ENCODE peak calls at places on chromosome 17, in nine cellular contexts. K is astrocyte, L is neural progenitor cell, R is H1, J is endothelial cell of umbilical vein, H is GM23338, N is mammary epithelial cell, E is fibroblast of lung, W is A673. M is an unnamed sample.

GRCh38 chr17:12068946-12069345 is 48.3 kb downstream of the MAP2K4 start:
- DNase-seq in K (peak; percentile 38), H (no peak), W (no peak), N (no peak), L (no peak), E (peak; percentile 54), R (no peak), J (no peak), M (no peak)

GRCh38 chr17:32497431-32498205 is 10.8 kb downstream of the CDK5R1 start:
- DNase-seq in K (peak; percentile 11), L (no peak), N (no peak), E (peak; percentile 41), H (peak; percentile 40), J (no peak), R (no peak), W (no peak), M (no peak)

GRCh38 chr17:40598021-40598927 is 33.0 kb upstream of the CCR7 start:
- DNase-seq in W (no peak), H (no peak), N (no peak), K (no peak), E (no peak), R (no peak), J (no peak), L (no peak), M (no peak)

GRCh38 chr17:51508048-51508447 is 247.7 kb downstream of the UTP18 start:
- DNase-seq in R (no peak), H (no peak), W (no peak), J (no peak), E (no peak), L (no peak), N (no peak), K (no peak), M (no peak)

GRCh38 chr17:31389673-31390381 is 1.6 kb upstream of the RAB11FIP4 start:
- DNase-seq in H (peak; percentile 23), W (no peak), J (no peak), E (no peak), N (no peak), L (no peak), R (no peak), K (no peak), M (no peak)

GRCh38 chr17:58324409-58325288 is 3.9 kb downstream of the TSPOAP1 start:
- DNase-seq in K (no peak), W (peak; percentile 35), E (peak; percentile 46), R (no peak), J (no peak), H (peak; percentile 74), N (no peak), L (peak; percentile 87), M (peak; percentile 83)

GRCh38 chr17:6239237-6239798 is 169.1 kb downstream of the WSCD1 start:
- DNase-seq in H (peak; percentile 21), L (no peak), W (no peak), K (no peak), R (no peak), E (no peak), J (peak; percentile 68), N (peak; percentile 63), M (no peak)

GRCh38 chr17:63928966-63929695 is 3.0 kb downstream of the CD79B start:
- DNase-seq in H (no peak), J (no peak), W (no peak), L (no peak), N (no peak), E (no peak), K (no peak), R (no peak), M (no peak)

GRCh38 chr17:16104189-16104588 is 104.6 kb downstream of the TTC19 start:
- DNase-seq in H (no peak), E (no peak), K (no peak), W (no peak), R (no peak), N (no peak), J (no peak), L (no peak), M (no peak)

GRCh38 chr17:31733326-31733725 is 125.7 kb downstream of the COPRS start:
- DNase-seq in K (no peak), J (no peak), N (no peak), W (no peak), E (no peak), H (peak; percentile 78), L (peak; percentile 59), R (no peak), M (no peak)

GRCh38 chr17:69761767-69762321 is 313.2 kb upstream of the KCNJ16 start:
- DNase-seq in W (no peak), H (peak; percentile 17), N (peak; percentile 87), K (peak; percentile 97), J (peak; percentile 86), E (peak; percentile 97), R (no peak), L (no peak), M (peak; percentile 48)

GRCh38 chr17:74752415-74752814 is 4.0 kb downstream of the NHERF1 start:
- DNase-seq in L (no peak), J (no peak), W (no peak), E (no peak), N (no peak), R (no peak), K (no peak), H (no peak), M (no peak)

GRCh38 chr17:10600551-10600950 is 51.1 kb upstream of the MYH2 start:
- DNase-seq in J (peak; percentile 16), H (no peak), R (no peak), E (no peak), L (no peak), N (no peak), W (no peak), K (no peak), M (no peak)

GRCh38 chr17:8056232-8056975 is 17.5 kb downstream of the ALOX15B start:
- DNase-seq in N (peak; percentile 85), H (no peak), K (peak; percentile 81), E (peak; percentile 86), R (no peak), W (no peak), L (no peak), J (peak; percentile 89), M (peak; percentile 74)

GRCh38 chr17:40547079-40547784 is 18.0 kb downstream of the CCR7 start:
- DNase-seq in E (no peak), K (no peak), L (no peak), N (peak; percentile 97), R (no peak), W (no peak), J (no peak), H (no peak), M (peak; percentile 2)

GRCh38 chr17:73999246-73999645 is 204.2 kb upstream of the RPL38 start:
- DNase-seq in K (no peak), E (no peak), N (no peak), L (no peak), H (no peak), W (no peak), J (no peak), R (no peak), M (no peak)

GRCh38 chr17:35089846-35090193 is 26.3 kb upstream of the RFFL start:
- DNase-seq in H (peak; percentile 72), E (peak; percentile 47), J (peak; percentile 54), R (no peak), W (no peak), N (peak; percentile 78), K (no peak), L (peak; percentile 27), M (peak; percentile 51)

GRCh38 chr17:38911081-38911730 is 14.2 kb upstream of the LASP1NB start:
- DNase-seq in W (no peak), N (no peak), H (no peak), R (no peak), L (no peak), J (no peak), E (no peak), K (no peak), M (no peak)

GRCh38 chr17:30290077-30290476 is 1.7 kb downstream of the BLMH start:
- DNase-seq in K (no peak), R (no peak), W (no peak), J (no peak), H (no peak), L (no peak), N (no peak), E (no peak), M (no peak)

GRCh38 chr17:17349724-17350106 is 46.5 kb downstream of the NT5M start:
- DNase-seq in E (no peak), W (no peak), H (no peak), N (no peak), R (no peak), L (no peak), J (no peak), K (no peak), M (no peak)

GRCh38 chr17:62653831-62654829 is 26.7 kb downstream of the MRC2 start:
- DNase-seq in J (no peak), W (no peak), H (no peak), L (peak; percentile 75), K (peak; percentile 33), R (no peak), E (peak; percentile 52), N (no peak), M (peak; percentile 42)

GRCh38 chr17:9999948-10000695 is 95.1 kb upstream of the RCVRN start:
- DNase-seq in W (no peak), N (no peak), H (no peak), K (no peak), J (no peak), L (no peak), R (no peak), E (no peak), M (no peak)

GRCh38 chr17:79325707-79326106 is 251.1 kb downstream of the ENGASE start:
- DNase-seq in E (peak; percentile 1), L (peak; percentile 82), H (peak; percentile 69), K (no peak), N (no peak), J (no peak), R (no peak), W (peak; percentile 40), M (peak; percentile 48)
- TF ChIP-seq EZH2 in E (no peak), L (no peak), H (no peak), K (no peak), N (no peak), J (no peak), R (no peak), W (peak; percentile 44), M (no peak)

GRCh38 chr17:37064166-37064565 is 115.4 kb downstream of the AATF start:
- DNase-seq in J (no peak), E (no peak), W (no peak), N (no peak), K (no peak), R (no peak), H (no peak), L (no peak), M (no peak)
- H3K4me1 ChIP-seq in J (peaks cover 3% of the 10 kb centered on the region), E (peaks cover 6% of the 10 kb centered on the region), W (no peaks in the 10 kb centered on the region), N (no peaks in the 10 kb centered on the region), K (peaks cover 5% of the 10 kb centered on the region), R (peaks cover 21% of the 10 kb centered on the region), H (peaks cover 81% of the 10 kb centered on the region), L (peaks cover 19% of the 10 kb centered on the region), M (peaks cover 4% of the 10 kb centered on the region)

DNA sequence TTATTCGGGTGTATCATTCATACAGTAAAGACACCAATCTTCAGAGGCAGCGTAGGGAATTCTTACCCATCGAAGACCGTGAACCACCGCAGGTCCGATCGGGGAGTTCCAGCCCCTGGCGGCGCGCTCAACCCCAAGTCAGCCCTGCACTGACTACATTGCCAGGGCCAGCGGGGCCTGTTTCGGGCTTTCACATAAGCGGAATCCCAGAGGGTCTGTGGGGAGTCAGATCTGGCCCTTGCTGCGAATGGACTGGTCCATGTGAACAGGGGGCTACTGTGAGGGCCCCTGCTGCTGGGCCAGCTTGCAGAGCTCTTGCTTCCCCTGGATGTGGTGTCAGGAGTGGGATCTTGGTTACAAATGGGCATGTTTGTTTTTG is 7.6 kb downstream of the PDE6G start:
- DNase-seq in K (no peak), R (no peak), L (no peak), J (no peak), E (no peak), H (peak; percentile 81), W (no peak), N (no peak), M (no peak)
- TF ChIP-seq EZH2 in K (no peak), R (no peak), L (no peak), J (no peak), E (peak; percentile 11), H (peak; percentile 2), W (no peak), N (peak; percentile 37), M (no peak)

GRCh38 chr17:66523378-66524174 is 221.2 kb downstream of the PRKCA start:
- DNase-seq in E (peak; percentile 69), H (no peak), L (no peak), J (no peak), N (no peak), R (no peak), W (no peak), K (peak; percentile 64), M (peak; percentile 51)
- H3K4me1 ChIP-seq in E (peaks cover 16% of the 10 kb centered on the region), H (no peaks in the 10 kb centered on the region), L (peaks cover 14% of the 10 kb centered on the region), J (no peaks in the 10 kb centered on the region), N (peaks cover 20% of the 10 kb centered on the region), R (peaks cover 3% of the 10 kb centered on the region), W (no peaks in the 10 kb centered on the region), K (peaks cover 12% of the 10 kb centered on the region), M (peaks cover 21% of the 10 kb centered on the region)